ENCODE peak calls at places on chromosome X, in six cellular contexts. W is H9, P is IMR-90, F is fibroblast of lung, H is mammary epithelial cell, N is K562. Y is an unnamed sample. For H3K9me3, the result is how much of the 10 kb centered on the place peaks cover.

GRCh38 chrX:30513284-30513683 is 64.3 kb downstream of the TASL start:
- DNase-seq in W (no peak), P (no peak), F (peak), H (no peak), N (peak), Y (peak)

GRCh38 chrX:341541-342101 is 23.0 kb upstream of the GTPBP6 start:
- DNase-seq in W (no peak), P (no peak), F (no peak), H (no peak), N (no peak), Y (no peak)

GRCh38 chrX:23826653-23827052 is 43.7 kb downstream of the SAT1 start:
- DNase-seq in W (no peak), P (no peak), F (no peak), H (no peak), N (no peak), Y (no peak)

GRCh38 chrX:96837808-96838207 is 45.9 kb upstream of the RPA4 start:
- DNase-seq in W (no peak), P (peak), F (peak), H (peak), N (no peak), Y (peak)

GRCh38 chrX:49129427-49129826 is 5.9 kb upstream of the GPKOW start:
- DNase-seq in W (no peak), P (no peak), F (no peak), H (no peak), N (no peak), Y (no peak)

GRCh38 chrX:101287402-101287801 is 3.7 kb downstream of the TAF7L start:
- DNase-seq in W (no peak), P (peak), F (peak), H (peak), N (peak), Y (peak)

GRCh38 chrX:85836868-85837267 is 210.5 kb downstream of the CHM start:
- DNase-seq in W (no peak), P (peak), F (peak), H (peak), N (no peak), Y (peak)

GRCh38 chrX:100609591-100609990 is 24.9 kb downstream of the TNMD start:
- DNase-seq in W (no peak), P (no peak), F (no peak), H (no peak), N (no peak), Y (peak)

GRCh38 chrX:81286608-81287007 is 84.7 kb downstream of the SH3BGRL start:
- DNase-seq in W (no peak), P (peak), F (peak), H (no peak), N (no peak), Y (peak)

GRCh38 chrX:43640481-43640880 is 15.6 kb upstream of the MAOA start:
- DNase-seq in W (no peak), P (no peak), F (no peak), H (no peak), N (no peak), Y (no peak)

GRCh38 chrX:46551494-46552128 is 6.4 kb upstream of the ZNF674 start:
- DNase-seq in W (peak), P (peak), F (peak), H (no peak), N (no peak), Y (peak)

GRCh38 chrX:43750248-43750676 is 94.2 kb downstream of the MAOA start:
- DNase-seq in W (peak), P (peak), F (peak), H (peak), N (peak), Y (peak)

GRCh38 chrX:153474718-153475117 is 4.3 kb upstream of the HAUS7 start:
- DNase-seq in W (no peak), P (peak), F (peak), H (no peak), N (peak), Y (peak)

GRCh38 chrX:31931225-31931624 is 859.4 kb upstream of the FTHL17 start:
- DNase-seq in W (no peak), P (peak), F (peak), H (peak), N (no peak), Y (no peak)

GRCh38 chrX:120549483-120550452 is 11.0 kb downstream of the CUL4B start:
- DNase-seq in W (no peak), P (peak), F (peak), H (peak), N (peak), Y (peak)

GRCh38 chrX:12701625-12702024 is 89.6 kb upstream of the PRPS2 start:
- DNase-seq in W (peak), P (peak), F (peak), H (peak), N (peak), Y (peak)

GRCh38 chrX:101223226-101223625 is 3.6 kb downstream of the DRP2 start:
- DNase-seq in W (no peak), P (no peak), F (no peak), H (no peak), N (no peak), Y (no peak)

GRCh38 chrX:46704767-46705386 is 54.0 kb downstream of the SLC9A7 start:
- DNase-seq in W (no peak), P (peak), F (no peak), H (peak), N (no peak), Y (no peak)

GRCh38 chrX:147912093-147912801 is 528 bp downstream of the FMR1 start:
- DNase-seq in W (no peak), P (peak), F (peak), H (peak), N (peak), Y (peak)

GRCh38 chrX:143683486-143683885 is 37.1 kb downstream of the SPANXN2 start:
- DNase-seq in W (no peak), P (no peak), F (no peak), H (no peak), N (no peak), Y (no peak)

GRCh38 chrX:68072016-68072415 is 361.3 kb downstream of the OPHN1 start:
- DNase-seq in W (no peak), P (peak), F (peak), H (peak), N (no peak), Y (peak)

GRCh38 chrX:121163443-121163842 is 116.0 kb downstream of the GLUD2 start:
- DNase-seq in W (no peak), P (no peak), F (no peak), H (no peak), N (no peak), Y (no peak)

GRCh38 chrX:87272491-87272890 is 245.1 kb upstream of the KLHL4 start:
- DNase-seq in W (no peak), P (no peak), F (no peak), H (no peak), N (no peak), Y (no peak)

GRCh38 chrX:43741843-43742573 is 85.9 kb downstream of the MAOA start:
- DNase-seq in W (no peak), P (no peak), F (peak), H (no peak), N (no peak), Y (peak)

GRCh38 chrX:109966246-109966645 is 36.7 kb upstream of the TMEM164 start:
- DNase-seq in W (no peak), P (no peak), F (peak), H (peak), N (no peak), Y (peak)

GRCh38 chrX:153689654-153690465 is 2.1 kb downstream of the SLC6A8 start:
- DNase-seq in W (peak), P (peak), F (no peak), H (peak), N (peak), Y (peak)

GRCh38 chrX:119512145-119512800 is 44.0 kb downstream of the SLC25A5 start:
- DNase-seq in W (peak), P (peak), F (peak), H (peak), N (peak), Y (peak)

GRCh38 chrX:104662694-104663093 is 96.7 kb downstream of the IL1RAPL2 start:
- DNase-seq in W (no peak), P (no peak), F (no peak), H (no peak), N (no peak), Y (no peak)

GRCh38 chrX:119240356-119240755 is 4.3 kb downstream of the PGRMC1 start:
- DNase-seq in W (no peak), P (peak), F (peak), H (no peak), N (no peak), Y (peak)

GRCh38 chrX:132180929-132181328 is 38.3 kb downstream of the RAP2C start:
- DNase-seq in W (no peak), P (no peak), F (no peak), H (no peak), N (no peak), Y (no peak)

GRCh38 chrX:29948653-29949052 is 266.7 kb upstream of the MAGEB2 start:
- DNase-seq in W (no peak), P (peak), F (peak), H (no peak), N (no peak), Y (peak)

GRCh38 chrX:56812515-56813105 is 83.6 kb downstream of the NBDY start:
- DNase-seq in W (no peak), P (no peak), F (peak), H (no peak), N (no peak), Y (no peak)

GRCh38 chrX:2841511-2841910 is 12.8 kb downstream of the GYG2 start:
- DNase-seq in W (no peak), P (no peak), F (no peak), H (no peak), N (no peak), Y (no peak)

DNA sequence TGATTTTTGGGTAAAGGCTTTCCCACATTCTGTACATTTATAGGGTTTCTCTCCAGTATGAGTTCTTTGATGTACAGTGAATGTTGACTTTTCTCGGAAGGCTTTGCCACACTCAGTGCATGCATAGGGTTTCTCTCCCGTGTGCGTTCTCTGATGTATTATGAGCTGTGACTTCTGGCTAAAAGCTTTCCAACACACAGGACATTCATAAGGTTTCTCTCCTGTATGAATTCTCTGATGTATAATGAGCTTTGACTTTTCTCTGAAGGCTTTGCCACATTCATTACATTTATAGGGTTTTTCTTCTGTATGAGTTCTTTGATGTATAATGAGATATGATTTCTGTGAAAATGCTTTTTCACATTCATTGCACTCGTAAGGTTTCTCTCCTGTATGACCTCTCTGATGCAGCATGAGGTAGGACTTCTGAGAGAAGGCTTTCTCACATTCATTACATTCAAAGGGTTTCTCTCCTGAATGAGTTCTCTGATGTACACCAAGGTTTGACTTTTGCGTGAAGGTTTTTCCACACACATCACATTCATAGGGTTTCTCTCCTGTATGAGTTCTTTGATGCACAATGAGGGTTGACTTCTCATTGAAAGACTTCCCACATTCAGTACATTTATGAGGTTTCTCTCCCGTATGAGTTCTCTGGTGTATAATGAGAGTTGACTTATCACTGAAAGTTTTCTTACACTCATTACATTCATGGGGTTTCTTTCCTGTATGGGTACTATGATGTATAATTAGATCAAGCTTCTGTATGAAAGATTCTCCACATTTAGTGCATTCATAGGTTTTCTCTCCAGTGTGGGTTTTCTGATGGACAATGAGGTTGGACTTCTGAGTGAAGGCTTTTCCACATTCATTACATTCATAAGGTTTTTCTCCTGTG is 27.3 kb downstream of the ZNF182 start:
- DNase-seq in W (no peak), P (no peak), F (no peak), H (no peak), N (no peak), Y (no peak)
- H3K9me3 ChIP-seq in W (half or more), P (half or more), F (under half), H (half or more), N (under half), Y (under half)

GRCh38 chrX:151973851-151974335 is 583 bp downstream of the GABRE start:
- DNase-seq in W (peak), P (no peak), F (no peak), H (peak), N (no peak), Y (no peak)
- H3K27ac ChIP-seq in W (no peak), P (no peak), F (no peak), H (peak), N (peak), Y (no peak)

GRCh38 chrX:33330798-33331197 is 119.4 kb upstream of the DMD start:
- DNase-seq in W (no peak), P (peak), F (no peak), H (no peak), N (no peak), Y (no peak)

GRCh38 chrX:33339219-33339618 is 127.9 kb upstream of the DMD start:
- DNase-seq in W (peak), P (peak), F (peak), H (peak), N (no peak), Y (peak)

DNA sequence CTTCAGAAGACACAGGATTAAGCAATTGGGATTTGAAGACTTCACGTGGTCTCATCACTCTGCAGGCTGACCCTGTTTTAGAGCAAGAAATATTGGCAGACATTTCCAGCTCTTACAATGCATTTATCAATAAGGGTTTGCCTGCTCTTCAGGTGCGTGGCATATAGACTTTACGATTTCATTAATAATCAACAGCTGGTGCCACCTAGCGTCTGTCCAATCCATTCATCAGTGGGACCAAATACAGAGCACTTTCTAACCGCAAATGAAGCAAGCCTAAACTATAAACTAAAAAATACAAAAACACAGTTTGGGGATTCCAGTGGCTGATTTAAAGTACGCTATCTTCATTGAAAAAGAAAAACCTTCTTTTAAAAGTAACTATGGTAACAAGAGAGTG is 125.4 kb upstream of the DMD start:
- DNase-seq in W (peak), P (peak), F (peak), H (peak), N (no peak), Y (peak)
- H3K9ac ChIP-seq in W (no peak), P (no peak), F (no peak), H (no peak), N (no peak), Y (no peak)

DNA sequence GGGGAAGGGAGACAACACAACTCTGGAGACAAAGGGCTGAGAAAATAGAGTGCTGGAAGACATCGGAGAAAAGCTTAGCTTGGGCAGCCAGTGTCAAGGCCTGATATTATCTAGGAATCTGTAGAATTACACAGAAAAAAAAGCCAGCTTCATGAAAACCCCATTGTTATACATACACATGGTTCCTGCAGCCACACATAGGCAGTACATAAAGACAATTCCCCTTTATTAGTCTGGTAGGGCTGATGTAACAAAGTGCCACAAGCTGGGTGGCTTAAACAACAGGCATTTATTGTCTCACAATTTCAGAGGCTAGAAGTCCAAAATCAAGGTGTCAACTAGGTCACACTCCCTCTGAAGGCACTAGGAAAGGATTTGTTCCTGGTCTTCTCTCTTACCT is 503.5 kb downstream of the MID1IP1 start:
- DNase-seq in W (no peak), P (no peak), F (no peak), H (no peak), N (no peak), Y (no peak)
- H3K9me3 ChIP-seq in W (under half), P (under half), F (under half), H (under half), N (under half), Y (under half)

GRCh38 chrX:15299945-15300851 is 15.2 kb downstream of the ASB11 start:
- DNase-seq in W (no peak), P (peak), F (peak), H (no peak), N (peak), Y (peak)
- H3K27ac ChIP-seq in W (no peak), P (no peak), F (no peak), H (no peak), N (no peak), Y (no peak)

DNA sequence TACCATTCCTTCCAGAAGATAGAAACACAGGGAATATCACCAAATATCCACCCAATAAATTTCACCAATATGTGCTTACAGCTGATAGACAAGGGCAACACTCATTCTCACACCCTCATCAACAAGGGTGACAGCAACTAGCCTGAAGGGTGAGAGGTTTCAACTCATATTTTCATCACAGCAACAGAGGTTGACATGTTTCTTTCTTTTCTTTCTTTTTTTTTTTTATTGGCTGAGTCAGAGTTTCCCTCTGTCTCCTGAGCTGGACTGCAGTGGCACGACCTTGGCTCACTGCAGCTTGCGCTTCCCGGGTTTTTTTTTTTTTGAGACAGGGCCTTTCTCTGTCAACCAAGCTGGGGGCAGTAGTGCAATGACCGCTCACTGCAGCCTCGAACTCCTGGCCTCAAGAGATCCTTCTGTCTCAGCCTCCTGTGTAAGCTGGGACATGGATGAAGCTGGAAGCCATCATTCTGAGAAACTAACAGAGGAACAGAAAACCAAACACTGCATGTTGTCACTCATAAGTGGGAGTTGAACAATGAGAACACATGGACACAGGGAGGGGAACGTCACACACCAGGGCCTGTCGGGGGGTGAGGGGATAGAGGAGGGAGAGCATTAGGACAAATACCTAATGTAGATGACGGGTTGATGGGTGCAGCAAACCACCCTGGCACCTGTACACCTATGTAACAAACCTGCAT is 27.5 kb upstream of the ASMTL start:
- DNase-seq in W (no peak), P (no peak), F (no peak), H (no peak), N (no peak), Y (peak)
- H3K9ac ChIP-seq in W (no peak), P (no peak), F (no peak), H (no peak), N (no peak), Y (no peak)

GRCh38 chrX:154698630-154699248 is 45.4 kb upstream of the CTAG2 start:
- DNase-seq in W (peak), P (no peak), F (no peak), H (no peak), N (no peak), Y (no peak)

GRCh38 chrX:154693394-154693793 is 40.0 kb upstream of the CTAG2 start:
- DNase-seq in W (no peak), P (no peak), F (no peak), H (no peak), N (no peak), Y (no peak)

GRCh38 chrX:154695913-154696312 is 42.5 kb upstream of the CTAG2 start:
- DNase-seq in W (no peak), P (peak), F (no peak), H (no peak), N (no peak), Y (no peak)

GRCh38 chrX:154696328-154697045 is 43.1 kb upstream of the CTAG2 start:
- DNase-seq in W (no peak), P (peak), F (peak), H (peak), N (no peak), Y (peak)
- H3K9me3 ChIP-seq in W (half or more), P (under half), F (under half), H (under half), N (under half), Y (under half)

GRCh38 chrX:107440187-107440586 is 9.3 kb upstream of the FRMPD3 start:
- DNase-seq in W (no peak), P (no peak), F (no peak), H (no peak), N (no peak), Y (no peak)
- H3K27ac ChIP-seq in W (no peak), P (no peak), F (no peak), H (no peak), N (no peak), Y (no peak)

GRCh38 chrX:10157032-10157341 is 212 bp downstream of the CLCN4 start:
- DNase-seq in W (no peak), P (no peak), F (no peak), H (no peak), N (no peak), Y (peak)
- H3K9ac ChIP-seq in W (no peak), P (peak), F (no peak), H (no peak), N (no peak), Y (peak)

DNA sequence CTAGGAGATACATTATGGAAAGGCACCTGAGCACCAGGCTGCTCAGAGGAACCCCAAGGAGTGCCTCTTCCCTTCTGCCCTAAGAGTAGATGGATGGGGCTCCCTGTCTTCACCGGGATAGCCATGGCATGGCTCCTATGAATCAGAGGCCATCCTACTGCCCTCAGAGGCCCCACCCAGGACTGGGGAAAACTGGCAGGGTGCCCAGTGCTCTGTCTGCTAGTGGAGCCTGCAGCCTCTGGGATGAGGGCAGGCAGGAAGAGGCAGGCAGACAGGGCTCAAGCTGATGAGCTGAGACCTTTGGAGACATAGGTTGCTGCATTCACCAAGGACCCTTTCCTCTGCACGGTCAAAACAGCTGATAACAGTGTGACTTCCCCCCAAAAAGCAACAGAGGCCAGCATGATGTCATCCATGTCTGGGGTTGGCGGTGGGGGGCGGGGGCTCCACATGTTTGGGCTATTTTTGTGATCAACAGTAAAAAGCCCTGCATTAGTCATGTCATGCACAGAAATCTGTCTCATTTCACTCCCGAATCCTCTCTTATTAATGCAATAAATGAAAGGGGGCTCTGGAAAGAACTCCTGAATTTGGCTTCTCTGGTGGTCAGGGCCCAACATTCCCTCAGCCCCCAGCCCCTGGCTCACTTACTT is 207.6 kb upstream of the MAMLD1 start:
- DNase-seq in W (no peak), P (peak), F (peak), H (peak), N (no peak), Y (peak)
- H3K9me3 ChIP-seq in W (under half), P (under half), F (under half), H (under half), N (under half), Y (under half)

Y was measured in PC-3.